ENCODE peak calls at places on chromosomes 4 and X, in eight cellular contexts. T, E, Y, I, R, B, H and W are unnamed samples.

GRCh38 chr4:174222266-174222872 is 61.1 kb downstream of the FBXO8 start:
- DNase-seq in T (no peak), B (no peak), E (no peak), R (peak), H (peak), I (peak), Y (no peak), W (no peak)

GRCh38 chr4:128653514-128654420 is 155.7 kb upstream of the JADE1 start:
- DNase-seq in Y (peak), T (peak), R (no peak), H (no peak), E (no peak), B (peak), I (no peak), W (no peak)

GRCh38 chr4:147958459-147959065 is 226.7 kb downstream of the ARHGAP10 start:
- DNase-seq in T (no peak), Y (no peak), R (no peak), E (no peak), H (no peak), I (no peak), B (no peak), W (no peak)

GRCh38 chr4:55615008-55615407 is 21.1 kb downstream of the NMU start:
- DNase-seq in R (no peak), E (no peak), H (no peak), I (no peak), B (no peak), Y (no peak), T (no peak), W (no peak)

GRCh38 chr4:37908488-37909343 is 17.8 kb downstream of the TBC1D1 start:
- DNase-seq in T (no peak), B (peak), E (no peak), H (no peak), Y (no peak), I (peak), R (peak), W (no peak)

GRCh38 chrX:96432647-96433046 is 252.0 kb upstream of the DIAPH2 start:
- DNase-seq in T (no peak), B (no peak), I (peak), H (no peak), E (no peak), R (no peak), Y (no peak), W (no peak)

GRCh38 chr4:833156-833555 is 7.2 kb upstream of the CPLX1 start:
- DNase-seq in T (no peak), B (no peak), Y (no peak), I (no peak), R (no peak), E (no peak), H (no peak), W (no peak)

GRCh38 chr4:141356936-141357335 is 136.2 kb downstream of the ZNF330 start:
- DNase-seq in T (no peak), Y (no peak), R (no peak), B (no peak), H (no peak), E (no peak), I (no peak), W (no peak)

GRCh38 chr4:93731448-93731847 is 97.1 kb upstream of the ATOH1 start:
- DNase-seq in H (no peak), Y (no peak), I (peak), R (peak), T (no peak), E (no peak), B (no peak), W (no peak)

GRCh38 chr4:835148-836002 is 9.4 kb upstream of the CPLX1 start:
- DNase-seq in R (no peak), H (peak), E (no peak), B (peak), Y (peak), I (no peak), T (no peak), W (no peak)

GRCh38 chr4:176824645-176825366 is 32.1 kb upstream of the VEGFC start:
- DNase-seq in H (no peak), T (no peak), Y (no peak), I (peak), R (no peak), B (no peak), E (no peak), W (no peak)

GRCh38 chrX:39869846-39870601 is 227.7 kb downstream of the BCOR start:
- DNase-seq in B (no peak), R (peak), Y (no peak), T (no peak), I (peak), H (no peak), E (no peak), W (peak)

GRCh38 chr4:1376841-1377605 is 29.2 kb downstream of the NKX1-1 start:
- DNase-seq in H (no peak), R (no peak), E (peak), B (no peak), Y (peak), T (peak), I (no peak), W (no peak)

GRCh38 chr4:16329132-16329796 is 103.0 kb upstream of the TAPT1 start:
- DNase-seq in Y (no peak), E (no peak), R (no peak), I (peak), T (no peak), H (no peak), B (no peak), W (no peak)

GRCh38 chr4:8000721-8001491 is 61.2 kb upstream of the AFAP1 start:
- DNase-seq in Y (no peak), R (no peak), I (no peak), E (no peak), H (no peak), T (no peak), B (no peak), W (no peak)

GRCh38 chrX:75365243-75365975 is 91.5 kb downstream of the UPRT start:
- DNase-seq in I (peak), R (no peak), T (no peak), E (no peak), B (no peak), H (no peak), Y (no peak), W (no peak)

GRCh38 chr4:5018603-5019002 is 655 bp downstream of the CYTL1 start:
- DNase-seq in I (no peak), R (no peak), B (no peak), T (no peak), E (no peak), Y (no peak), H (no peak), W (no peak)

GRCh38 chr4:1026115-1026514 is 14.7 kb downstream of the FGFRL1 start:
- DNase-seq in B (peak), R (peak), T (no peak), E (no peak), H (no peak), Y (peak), I (no peak), W (no peak)

GRCh38 chr4:154982187-154983047 is 201.3 kb downstream of the RBM46 start:
- DNase-seq in B (peak), E (peak), Y (peak), H (peak), R (peak), T (no peak), I (peak), W (peak)

GRCh38 chr4:111303806-111304205 is 680.9 kb upstream of the PITX2 start:
- DNase-seq in R (no peak), I (no peak), E (no peak), H (no peak), Y (no peak), T (no peak), B (no peak), W (no peak)

GRCh38 chr4:71360844-71361243 is 22.0 kb downstream of the SLC4A4 start:
- DNase-seq in I (no peak), H (no peak), B (no peak), E (no peak), T (no peak), R (no peak), Y (peak), W (no peak)

GRCh38 chrX:12370444-12371089 is 232.3 kb downstream of the FRMPD4 start:
- DNase-seq in Y (no peak), H (no peak), I (peak), E (no peak), R (no peak), B (peak), T (no peak), W (no peak)

GRCh38 chr4:143391261-143391660 is 54.6 kb downstream of the GAB1 start:
- DNase-seq in T (no peak), R (no peak), H (no peak), Y (no peak), I (no peak), E (no peak), B (no peak), W (no peak)

GRCh38 chr4:101064541-101065180 is 282.7 kb downstream of the PPP3CA start:
- DNase-seq in Y (no peak), T (no peak), E (no peak), H (no peak), R (no peak), B (no peak), I (no peak), W (no peak)

GRCh38 chr4:113945906-113946305 is 33.5 kb downstream of the ARSJ start:
- DNase-seq in Y (no peak), R (peak), H (no peak), B (no peak), E (no peak), I (peak), T (no peak), W (no peak)

GRCh38 chrX:50853399-50853798 is 39.4 kb upstream of the SHROOM4 start:
- DNase-seq in T (no peak), B (no peak), R (no peak), I (no peak), H (no peak), Y (no peak), E (no peak), W (no peak)

GRCh38 chr4:96102541-96103018 is 262.7 kb downstream of the PDHA2 start:
- DNase-seq in Y (no peak), B (no peak), I (peak), E (no peak), T (no peak), H (no peak), R (peak), W (no peak)

DNA sequence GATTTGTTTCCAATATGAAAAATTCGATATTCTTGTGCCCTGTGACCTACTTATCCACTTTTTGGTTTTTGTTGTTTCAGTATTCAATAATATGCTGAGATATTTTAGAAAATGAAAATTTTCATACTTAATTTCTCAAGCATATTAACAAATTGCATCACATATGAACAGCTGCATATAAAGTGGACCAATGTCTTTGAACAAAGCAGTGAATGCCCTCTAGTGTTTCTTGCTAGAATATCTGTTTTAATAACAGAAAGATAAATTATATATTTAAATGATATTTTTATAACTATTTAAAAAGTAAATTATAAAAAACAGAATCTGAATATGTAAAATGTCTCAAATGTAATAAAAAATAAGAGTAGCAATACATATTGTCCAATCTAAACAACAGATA is 31.7 kb upstream of the INTU start:
- DNase-seq in I (peak), R (peak), H (no peak), T (no peak), Y (no peak), E (no peak), B (no peak), W (no peak)
- TF ChIP-seq CTCF in I (peak), R (peak), H (no peak), T (no peak), Y (no peak), E (no peak), B (no peak), W (peak)

GRCh38 chrX:86066998-86067397 is 19.6 kb upstream of the CHM start:
- DNase-seq in B (no peak), E (no peak), I (no peak), T (no peak), H (peak), R (peak), Y (no peak), W (no peak)
- TF ChIP-seq CTCF in B (no peak), E (no peak), I (no peak), T (no peak), H (peak), R (peak), Y (no peak), W (no peak)

GRCh38 chrX:37504991-37505390 is 66.5 kb upstream of the LANCL3 start:
- DNase-seq in H (no peak), I (no peak), B (no peak), Y (no peak), E (no peak), R (no peak), T (no peak), W (no peak)

DNA sequence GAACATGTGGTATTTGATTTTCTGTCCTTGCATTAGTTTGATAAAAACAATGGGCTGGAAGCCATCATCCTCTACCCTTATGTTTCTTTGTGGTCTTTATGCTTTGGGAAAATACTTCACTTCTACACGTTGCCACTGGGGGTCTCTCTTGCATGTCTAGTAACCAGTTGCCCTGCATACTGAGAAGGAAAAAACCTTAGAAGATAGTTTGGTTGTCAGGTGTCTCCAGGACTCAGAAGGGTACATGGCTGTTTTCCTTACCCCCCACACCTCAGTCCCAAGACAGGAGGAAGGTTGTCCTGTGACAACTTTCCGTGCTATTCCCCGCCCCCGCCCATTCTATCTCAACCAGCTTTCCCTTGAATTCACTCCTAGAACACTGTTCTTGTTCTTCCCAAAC is 62.1 kb upstream of the LANCL3 start:
- DNase-seq in Y (no peak), I (no peak), B (no peak), R (peak), T (no peak), H (no peak), E (no peak), W (no peak)
- TF ChIP-seq CTCF in Y (no peak), I (peak), B (peak), R (peak), T (no peak), H (peak), E (no peak), W (peak)

GRCh38 chr4:87985887-87986200 is 10.3 kb downstream of the SPP1 start:
- DNase-seq in Y (no peak), R (no peak), H (no peak), E (no peak), B (no peak), I (no peak), T (no peak), W (no peak)
- TF ChIP-seq CTCF in Y (no peak), R (peak), H (no peak), E (no peak), B (no peak), I (no peak), T (no peak), W (no peak)

GRCh38 chr4:150336676-150337412 is 245.1 kb upstream of the MAB21L2 start:
- DNase-seq in Y (no peak), E (no peak), I (no peak), T (no peak), B (no peak), R (no peak), H (no peak), W (no peak)
- TF ChIP-seq CTCF in Y (no peak), E (no peak), I (no peak), T (no peak), B (no peak), R (no peak), H (no peak), W (no peak)